ENCODE peak calls at places on chromosomes 13 and 19, in eight cellular contexts. X is A549, G is K562, C is HCT116, N is GM23338, M is Panc1, B is HepG2, Q is SK-N-SH. E is an unnamed sample.
A peak's percentile ranks its signal among the peaks of the same experiment; 100 is the strongest.

GRCh38 chr13:49679244-49679643 is 12.0 kb downstream of the EBPL start:
- DNase-seq in X (no peak), G (no peak), C (no peak), N (no peak), M (no peak), B (peak; percentile 39), Q (no peak), E (no peak)

GRCh38 chr19:58229255-58229639 is 533 bp downstream of the ZNF544 start:
- DNase-seq in X (peak; percentile 32), G (peak; percentile 55), C (no peak), N (peak; percentile 71), M (no peak), B (peak; percentile 30), Q (peak; percentile 44), E (peak; percentile 54)

GRCh38 chr13:46388846-46389245 is 1.8 kb upstream of the RUBCNL start:
- DNase-seq in X (no peak), G (no peak), C (no peak), N (peak; percentile 74), M (no peak), B (no peak), Q (no peak), E (no peak)

GRCh38 chr13:36750046-36750445 is 69.0 kb upstream of the RFXAP start:
- DNase-seq in X (no peak), G (no peak), C (no peak), N (no peak), M (no peak), B (no peak), Q (no peak), E (no peak)

GRCh38 chr19:35736913-35737886 is 5.1 kb downstream of the IGFLR1 start:
- DNase-seq in X (peak; percentile 82), G (no peak), C (no peak), N (no peak), M (no peak), B (no peak), Q (no peak), E (no peak)

GRCh38 chr19:41548954-41549688 is 26.8 kb upstream of the CEACAM21 start:
- DNase-seq in X (no peak), G (no peak), C (no peak), N (peak; percentile 55), M (no peak), B (no peak), Q (no peak), E (peak; percentile 69)

GRCh38 chr19:45716314-45717130 is 14.2 kb downstream of the FBXO46 start:
- DNase-seq in X (peak; percentile 50), G (peak; percentile 39), C (no peak), N (peak; percentile 61), M (no peak), B (no peak), Q (peak; percentile 57), E (no peak)

GRCh38 chr13:26095846-26096245 is 44.0 kb upstream of the SHISA2 start:
- DNase-seq in X (no peak), G (no peak), C (no peak), N (no peak), M (no peak), B (no peak), Q (no peak), E (no peak)

GRCh38 chr19:38076337-38076736 is 147.7 kb downstream of the DPF1 start:
- DNase-seq in X (no peak), G (no peak), C (no peak), N (no peak), M (no peak), B (no peak), Q (no peak), E (no peak)

GRCh38 chr19:11383706-11384048 is 437 bp downstream of the EPOR start:
- DNase-seq in X (no peak), G (no peak), C (no peak), N (no peak), M (no peak), B (no peak), Q (no peak), E (no peak)

GRCh38 chr19:41321600-41322270 is 11.8 kb downstream of the CCDC97 start:
- DNase-seq in X (peak; percentile 95), G (peak; percentile 77), C (no peak), N (peak; percentile 84), M (no peak), B (peak; percentile 82), Q (peak; percentile 90), E (no peak)

GRCh38 chr13:93361703-93362102 is 135.1 kb downstream of the GPC6 start:
- DNase-seq in X (no peak), G (peak; percentile 28), C (no peak), N (no peak), M (no peak), B (peak; percentile 73), Q (no peak), E (no peak)

GRCh38 chr13:66489586-66489985 is 740.5 kb downstream of the PCDH9 start:
- DNase-seq in X (no peak), G (no peak), C (no peak), N (no peak), M (no peak), B (no peak), Q (no peak), E (no peak)

GRCh38 chr19:5369962-5370367 is 29.4 kb upstream of the PTPRS start:
- DNase-seq in X (peak; percentile 55), G (peak; percentile 75), C (no peak), N (peak; percentile 84), M (no peak), B (peak; percentile 39), Q (peak; percentile 70), E (peak; percentile 49)

GRCh38 chr19:5900976-5901375 is 2.6 kb downstream of the NDUFA11 start:
- DNase-seq in X (no peak), G (no peak), C (no peak), N (no peak), M (no peak), B (no peak), Q (no peak), E (no peak)

GRCh38 chr13:40275636-40276035 is 390.8 kb downstream of the FOXO1 start:
- DNase-seq in X (no peak), G (no peak), C (no peak), N (no peak), M (no peak), B (no peak), Q (no peak), E (no peak)

GRCh38 chr19:33125929-33126388 is 6.0 kb upstream of the WDR88 start:
- DNase-seq in X (peak; percentile 97), G (peak; percentile 72), C (peak; percentile 28), N (peak; percentile 82), M (peak; percentile 58), B (peak; percentile 36), Q (peak; percentile 81), E (peak; percentile 41)

GRCh38 chr13:114015608-114016295 is 41.9 kb upstream of the C13orf46 start:
- DNase-seq in X (no peak), G (no peak), C (no peak), N (no peak), M (no peak), B (no peak), Q (no peak), E (no peak)

GRCh38 chr13:75670496-75670895 is 34.4 kb downstream of the LMO7 start:
- DNase-seq in X (no peak), G (no peak), C (no peak), N (no peak), M (no peak), B (no peak), Q (no peak), E (no peak)

GRCh38 chr19:46766569-46767317 is 20.5 kb upstream of the STRN4 start:
- DNase-seq in X (no peak), G (peak; percentile 73), C (no peak), N (peak; percentile 89), M (no peak), B (peak; percentile 53), Q (peak; percentile 74), E (peak; percentile 63)

DNA sequence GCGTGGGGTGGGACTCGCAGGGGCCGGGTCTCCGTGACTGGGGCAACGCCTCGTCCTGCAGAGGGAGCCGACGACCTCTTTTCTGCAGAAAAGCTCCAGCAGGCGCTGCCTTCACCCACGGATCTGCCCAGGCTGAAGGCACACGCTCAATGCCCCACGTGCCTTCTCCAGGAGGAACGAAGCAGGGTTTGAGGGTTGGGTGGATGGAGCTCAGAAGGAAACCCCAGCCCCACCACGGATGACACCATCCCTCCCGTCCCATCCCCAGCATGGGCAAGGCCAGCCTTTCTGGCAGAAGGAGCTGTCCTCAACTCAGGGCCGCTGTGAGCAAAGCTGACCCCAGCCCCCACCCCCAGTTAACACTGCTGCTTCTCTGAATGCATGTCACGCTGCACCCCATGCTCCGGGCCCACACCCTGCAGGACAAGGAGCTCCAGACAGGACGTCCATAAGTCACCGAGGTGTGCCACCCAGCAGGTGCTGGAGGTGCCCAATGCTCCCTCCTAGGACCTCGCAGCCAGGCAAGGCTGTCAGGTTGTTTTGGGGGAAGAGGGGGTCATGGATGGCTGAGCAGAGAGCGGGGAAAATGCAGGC is 7.4 kb downstream of the C19orf25 start:
- DNase-seq in X (no peak), G (no peak), C (no peak), N (no peak), M (no peak), B (no peak), Q (no peak), E (no peak)
- TF ChIP-seq REST in X (no peak), G (no peak), C (no peak), N (no peak), M (no peak), B (no peak), Q (no peak), E (no peak)

GRCh38 chr13:98326274-98326673 is 149.2 kb upstream of the RNF113B start:
- DNase-seq in X (no peak), G (no peak), C (no peak), N (no peak), M (no peak), B (no peak), Q (no peak), E (no peak)

GRCh38 chr13:98327326-98328314 is 150.6 kb upstream of the RNF113B start:
- DNase-seq in X (no peak), G (no peak), C (no peak), N (peak; percentile 87), M (no peak), B (peak; percentile 88), Q (no peak), E (no peak)

GRCh38 chr13:98325724-98326123 is 148.7 kb upstream of the RNF113B start:
- DNase-seq in X (no peak), G (no peak), C (no peak), N (no peak), M (no peak), B (no peak), Q (no peak), E (no peak)

GRCh38 chr13:98332222-98332621 is 155.2 kb upstream of the RNF113B start:
- DNase-seq in X (no peak), G (no peak), C (no peak), N (no peak), M (no peak), B (no peak), Q (no peak), E (no peak)

GRCh38 chr13:98328511-98328910 is 151.4 kb upstream of the RNF113B start:
- DNase-seq in X (no peak), G (no peak), C (no peak), N (no peak), M (no peak), B (no peak), Q (no peak), E (no peak)
- H3K4me3 ChIP-seq in X (no peak overlapping the region), G (no peak overlapping the region), C (no peak overlapping the region), N (peak overlapping the region; percentile 32), M (no peak overlapping the region), B (no peak overlapping the region), Q (no peak overlapping the region), E (no peak overlapping the region)

GRCh38 chr13:52127783-52128702 is 830 bp downstream of the NEK5 start:
- DNase-seq in X (peak; percentile 60), G (peak; percentile 74), C (peak; percentile 63), N (peak; percentile 86), M (peak; percentile 51), B (peak; percentile 68), Q (peak; percentile 84), E (peak; percentile 73)
- TF ChIP-seq REST in X (no peak), G (no peak), C (no peak), N (no peak), M (no peak), B (no peak), Q (no peak), E (no peak)

GRCh38 chr19:14515501-14516047 is 2.6 kb downstream of the DNAJB1 start:
- DNase-seq in X (no peak), G (no peak), C (no peak), N (no peak), M (no peak), B (no peak), Q (no peak), E (no peak)
- H3K4me3 ChIP-seq in X (peak overlapping the region; percentile 100), G (peak overlapping the region; percentile 98), C (no peak overlapping the region), N (peak overlapping the region; percentile 97), M (peak overlapping the region; percentile 97), B (peak overlapping the region; percentile 98), Q (peak overlapping the region; percentile 90), E (no peak overlapping the region)